ENCODE peak calls at places on chromosomes 7 and 10, in nine cellular contexts. O, V, E, R, P, X, G, C and S are unnamed samples.

GRCh38 chr10:130231211-130231850 is 95.1 kb downstream of the GLRX3 start:
- DNase-seq in P (no peak), X (no peak), G (no peak), V (no peak), O (no peak), R (no peak), E (no peak), C (no peak), S (no peak)

GRCh38 chr10:69061305-69062161 is 26.4 kb upstream of the SRGN start:
- DNase-seq in R (peak), O (peak), X (peak), P (peak), C (no peak), G (no peak), V (no peak), E (no peak), S (peak)

GRCh38 chr10:118181021-118181420 is 134.3 kb upstream of the RAB11FIP2 start:
- DNase-seq in V (no peak), X (no peak), E (no peak), R (no peak), P (no peak), G (no peak), C (no peak), O (no peak), S (no peak)

GRCh38 chr7:138979226-138979979 is 1.8 kb downstream of the KIAA1549 start:
- DNase-seq in R (no peak), V (no peak), C (peak), E (no peak), O (no peak), P (peak), X (no peak), G (no peak), S (no peak)

GRCh38 chr10:120607016-120607709 is 150.1 kb downstream of the PLPP4 start:
- DNase-seq in C (no peak), E (no peak), R (no peak), V (no peak), X (no peak), O (no peak), G (no peak), P (no peak), S (no peak)

GRCh38 chr10:110498087-110498981 is 627 bp downstream of the DUSP5 start:
- DNase-seq in O (no peak), R (peak), X (peak), P (peak), G (peak), V (no peak), E (no peak), C (peak), S (peak)

GRCh38 chr7:51354897-51355296 is 38.3 kb upstream of the COBL start:
- DNase-seq in C (no peak), O (no peak), G (peak), X (no peak), P (peak), V (no peak), R (no peak), E (peak), S (no peak)

GRCh38 chr7:117659453-117660086 is 179.7 kb downstream of the CFTR start:
- DNase-seq in O (no peak), C (no peak), X (no peak), E (no peak), R (no peak), P (no peak), V (no peak), G (no peak), S (no peak)

GRCh38 chr7:149728491-149729375 is 44.7 kb downstream of the ZNF467 start:
- DNase-seq in R (no peak), P (no peak), O (no peak), C (no peak), V (no peak), X (no peak), E (no peak), G (no peak), S (no peak)

GRCh38 chr10:79221110-79222051 is 125.9 kb upstream of the PPIF start:
- DNase-seq in X (peak), V (no peak), O (no peak), R (peak), C (no peak), E (no peak), G (peak), P (no peak), S (peak)

GRCh38 chr7:84251183-84251845 is 56.7 kb upstream of the SEMA3A start:
- DNase-seq in X (no peak), P (no peak), V (no peak), E (no peak), G (peak), R (no peak), O (no peak), C (peak), S (no peak)

GRCh38 chr7:24435002-24435401 is 138.2 kb upstream of the PALS2 start:
- DNase-seq in G (peak), X (no peak), V (peak), O (no peak), C (no peak), R (no peak), P (no peak), E (no peak), S (no peak)

GRCh38 chr10:129689681-129690080 is 222.6 kb downstream of the MGMT start:
- DNase-seq in X (no peak), V (no peak), G (no peak), R (peak), C (no peak), P (no peak), O (no peak), E (no peak), S (no peak)

GRCh38 chr7:143385891-143386781 is 5.0 kb downstream of the ZYX start:
- DNase-seq in E (no peak), P (no peak), V (no peak), X (no peak), R (peak), G (no peak), O (no peak), C (no peak), S (no peak)

GRCh38 chr10:32253300-32253699 is 93.7 kb downstream of the EPC1 start:
- DNase-seq in O (no peak), P (peak), V (no peak), C (no peak), R (no peak), X (no peak), G (no peak), E (no peak), S (no peak)

GRCh38 chr7:151381333-151382078 is 28.3 kb downstream of the WDR86 start:
- DNase-seq in G (peak), V (no peak), O (no peak), R (no peak), P (peak), C (no peak), X (no peak), E (peak), S (no peak)

GRCh38 chr10:51706225-51706624 is 6.8 kb upstream of the CSTF2T start:
- DNase-seq in P (no peak), R (peak), X (peak), O (no peak), C (no peak), G (no peak), V (no peak), E (no peak), S (peak)

GRCh38 chr7:18798018-18798906 is 302.7 kb downstream of the HDAC9 start:
- DNase-seq in V (no peak), X (no peak), G (peak), E (no peak), O (peak), R (no peak), C (no peak), P (no peak), S (no peak)

GRCh38 chr7:43530553-43531410 is 52.1 kb upstream of the STK17A start:
- DNase-seq in V (no peak), G (no peak), X (no peak), E (no peak), O (no peak), C (no peak), P (no peak), R (no peak), S (no peak)

GRCh38 chr10:119371704-119372663 is 164.6 kb downstream of the GRK5 start:
- DNase-seq in R (no peak), V (no peak), E (no peak), X (no peak), C (no peak), P (no peak), O (no peak), G (no peak), S (no peak)

GRCh38 chr7:39567294-39567693 is 1.1 kb downstream of the YAE1 start:
- DNase-seq in C (no peak), V (no peak), P (no peak), X (no peak), E (no peak), R (no peak), G (no peak), O (no peak), S (no peak)

GRCh38 chr10:1047937-1048336 is 982 bp downstream of the IDI1 start:
- DNase-seq in C (no peak), G (peak), P (peak), E (no peak), R (no peak), V (no peak), X (no peak), O (no peak), S (no peak)

GRCh38 chr7:699260-700170 is 27.0 kb upstream of the DNAAF5 start:
- DNase-seq in O (no peak), P (no peak), V (no peak), C (no peak), R (no peak), E (no peak), X (no peak), G (no peak), S (no peak)

GRCh38 chr7:4958477-4959301 is at the start of gene MMD2:
- DNase-seq in E (no peak), G (peak), O (no peak), R (no peak), P (no peak), X (no peak), C (no peak), V (peak), S (no peak)

GRCh38 chr10:129744134-129744895 is 219.8 kb downstream of the EBF3 start:
- DNase-seq in C (no peak), E (no peak), X (no peak), G (no peak), P (no peak), V (no peak), R (peak), O (no peak), S (no peak)